ENCODE peak calls at places on chromosomes 3 and 15, in six cellular contexts. S, M, E, C, X and I are unnamed samples.

GRCh38 chr3:35929158-35929557 is 289.8 kb downstream of the ARPP21 start:
- DNase-seq in S (no peak), E (no peak), M (no peak), X (no peak), C (no peak), I (no peak)

GRCh38 chr3:142263126-142263525 is 37.7 kb upstream of the GK5 start:
- DNase-seq in X (no peak), C (no peak), S (no peak), E (no peak), M (no peak), I (no peak)

GRCh38 chr15:65583701-65584100 is 27.2 kb downstream of the INTS14 start:
- DNase-seq in S (no peak), C (peak), E (no peak), M (no peak), X (no peak), I (peak)

GRCh38 chr3:48798998-48799397 is 48.7 kb downstream of the PRKAR2A start:
- DNase-seq in M (peak), X (no peak), S (no peak), E (no peak), C (no peak), I (no peak)

GRCh38 chr3:67947808-67948508 is 293.5 kb upstream of the SUCLG2 start:
- DNase-seq in C (peak), S (peak), E (no peak), X (no peak), M (no peak), I (peak)

GRCh38 chr3:68809596-68809995 is 122.8 kb downstream of the TAFA4 start:
- DNase-seq in S (no peak), C (no peak), M (no peak), E (no peak), X (no peak), I (no peak)

GRCh38 chr3:30131171-30131570 is 475.2 kb upstream of the TGFBR2 start:
- DNase-seq in M (no peak), C (no peak), X (peak), E (no peak), S (no peak), I (no peak)

GRCh38 chr3:59994720-59995304 is 945.0 kb upstream of the CFAP20DC start:
- DNase-seq in M (no peak), C (no peak), E (no peak), S (no peak), X (no peak), I (no peak)

GRCh38 chr3:41673643-41674042 is 288.3 kb downstream of the ULK4 start:
- DNase-seq in M (no peak), X (no peak), C (no peak), S (no peak), E (no peak), I (no peak)

GRCh38 chr15:66878761-66879160 is 176.7 kb downstream of the SMAD6 start:
- DNase-seq in X (no peak), E (no peak), M (no peak), S (no peak), C (no peak), I (no peak)